ENCODE peak calls at places on chromosomes 11 and 22, in four cellular contexts. B is K562, W is GM12878, Q is HepG2. E is an unnamed sample.

GRCh38 chr11:134450186-134450585 is 38.1 kb upstream of the B3GAT1 start:
- DNase-seq in B (no peak), W (no peak), Q (no peak), E (no peak)

GRCh38 chr11:3905080-3905953 is 49.9 kb downstream of the STIM1 start:
- DNase-seq in B (peak; percentile 40), W (no peak), Q (peak; percentile 98), E (no peak)

GRCh38 chr11:75107187-75107586 is 10.5 kb upstream of the OR2AT4 start:
- DNase-seq in B (no peak), W (no peak), Q (no peak), E (no peak)

GRCh38 chr11:65380460-65381126 is 1.9 kb downstream of the SLC25A45 start:
- DNase-seq in B (no peak), W (no peak), Q (no peak), E (no peak)

GRCh38 chr11:17760102-17761029 is 25.8 kb downstream of the KCNC1 start:
- DNase-seq in B (peak; percentile 71), W (peak; percentile 12), Q (peak; percentile 69), E (peak; percentile 87)

GRCh38 chr11:15742626-15743243 is 613.6 kb downstream of the SOX6 start:
- DNase-seq in B (no peak), W (no peak), Q (no peak), E (no peak)

GRCh38 chr11:110712643-110713468 is 619 bp upstream of the ARHGAP20 start:
- DNase-seq in B (no peak), W (no peak), Q (no peak), E (peak; percentile 14)

GRCh38 chr11:35420371-35420770 is 1.0 kb upstream of the SLC1A2 start:
- DNase-seq in B (no peak), W (no peak), Q (no peak), E (peak; percentile 21)

GRCh38 chr11:2886191-2886894 is 768 bp upstream of the CDKN1C start:
- DNase-seq in B (no peak), W (no peak), Q (no peak), E (peak; percentile 62)

GRCh38 chr11:1218788-1219445 is 3.9 kb upstream of the MUC5B start:
- DNase-seq in B (no peak), W (no peak), Q (no peak), E (no peak)

GRCh38 chr11:126547161-126547560 is 191.7 kb downstream of the ST3GAL4 start:
- DNase-seq in B (no peak), W (no peak), Q (no peak), E (no peak)

GRCh38 chr11:69381681-69382130 is 87.8 kb downstream of the MYEOV start:
- DNase-seq in B (peak; percentile 54), W (no peak), Q (no peak), E (no peak)

GRCh38 chr22:45968751-45969413 is 8.1 kb downstream of the WNT7B start:
- DNase-seq in B (no peak), W (no peak), Q (no peak), E (no peak)

GRCh38 chr11:31820438-31820818 is 9.3 kb upstream of the PAX6 start:
- DNase-seq in B (no peak), W (no peak), Q (no peak), E (peak; percentile 63)

GRCh38 chr11:66857234-66857926 is 516 bp downstream of the LRFN4 start:
- DNase-seq in B (peak; percentile 74), W (no peak), Q (peak; percentile 30), E (no peak)

GRCh38 chr11:43576834-43577521 is 103.6 kb upstream of the HSD17B12 start:
- DNase-seq in B (peak; percentile 87), W (no peak), Q (peak; percentile 32), E (peak; percentile 92)

GRCh38 chr11:13210424-13210823 is 67.2 kb upstream of the BMAL1 start:
- DNase-seq in B (peak; percentile 21), W (no peak), Q (peak; percentile 57), E (peak; percentile 62)

GRCh38 chr22:44918166-44918924 is 91.5 kb downstream of the PHF21B start:
- DNase-seq in B (no peak), W (no peak), Q (no peak), E (no peak)

GRCh38 chr11:84345027-84345426 is 1058.9 kb upstream of the CCDC90B start:
- DNase-seq in B (no peak), W (no peak), Q (no peak), E (no peak)

GRCh38 chr11:110294509-110294908 is 1.9 kb downstream of the RDX start:
- DNase-seq in B (no peak), W (no peak), Q (no peak), E (no peak)

GRCh38 chr22:21447694-21448402 is 19.3 kb upstream of the TMEM191C start:
- DNase-seq in B (peak; percentile 79), W (no peak), Q (no peak), E (peak; percentile 57)

GRCh38 chr11:65355776-65356393 is 1.3 kb downstream of the TIGD3 start:
- DNase-seq in B (no peak), W (no peak), Q (no peak), E (peak; percentile 42)

GRCh38 chr11:112524808-112525207 is 264.1 kb upstream of the PLET1 start:
- DNase-seq in B (no peak), W (no peak), Q (no peak), E (no peak)

GRCh38 chr11:70607561-70607960 is 209.2 kb downstream of the CTTN start:
- DNase-seq in B (no peak), W (no peak), Q (no peak), E (no peak)

GRCh38 chr11:70606951-70607330 is 208.6 kb downstream of the CTTN start:
- DNase-seq in B (no peak), W (no peak), Q (no peak), E (no peak)

GRCh38 chr11:70606248-70606950 is 208.1 kb downstream of the CTTN start:
- DNase-seq in B (no peak), W (no peak), Q (no peak), E (no peak)

GRCh38 chr11:70610561-70610960 is 212.2 kb downstream of the CTTN start:
- DNase-seq in B (no peak), W (no peak), Q (no peak), E (no peak)

GRCh38 chr11:70608568-70609314 is 210.4 kb downstream of the CTTN start:
- DNase-seq in B (no peak), W (no peak), Q (no peak), E (no peak)
- TF ChIP-seq ETV6 in B (no peak), W (no peak), Q (no peak), E (no peak)

GRCh38 chr11:113867843-113868503 is 7.4 kb downstream of the USP28 start:
- DNase-seq in B (no peak), W (no peak), Q (no peak), E (no peak)
- TF ChIP-seq ATF2 in B (no peak), W (no peak), Q (no peak), E (no peak)

GRCh38 chr11:118106789-118107335 is 20.1 kb upstream of the SMIM35 start:
- DNase-seq in B (no peak), W (no peak), Q (no peak), E (no peak)
- TF ChIP-seq ESRRA in B (no peak), W (no peak), Q (no peak), E (no peak)

GRCh38 chr11:78031629-78032028 is 8.6 kb upstream of the KCTD14 start:
- DNase-seq in B (no peak), W (peak; percentile 64), Q (peak; percentile 43), E (no peak)
- TF ChIP-seq ETV6 in B (no peak), W (no peak), Q (no peak), E (no peak)

GRCh38 chr22:29308148-29308790 is 1.8 kb downstream of the GAS2L1 start:
- DNase-seq in B (no peak), W (no peak), Q (no peak), E (no peak)
- TF ChIP-seq ATF2 in B (no peak), W (no peak), Q (no peak), E (peak; percentile 29)

DNA sequence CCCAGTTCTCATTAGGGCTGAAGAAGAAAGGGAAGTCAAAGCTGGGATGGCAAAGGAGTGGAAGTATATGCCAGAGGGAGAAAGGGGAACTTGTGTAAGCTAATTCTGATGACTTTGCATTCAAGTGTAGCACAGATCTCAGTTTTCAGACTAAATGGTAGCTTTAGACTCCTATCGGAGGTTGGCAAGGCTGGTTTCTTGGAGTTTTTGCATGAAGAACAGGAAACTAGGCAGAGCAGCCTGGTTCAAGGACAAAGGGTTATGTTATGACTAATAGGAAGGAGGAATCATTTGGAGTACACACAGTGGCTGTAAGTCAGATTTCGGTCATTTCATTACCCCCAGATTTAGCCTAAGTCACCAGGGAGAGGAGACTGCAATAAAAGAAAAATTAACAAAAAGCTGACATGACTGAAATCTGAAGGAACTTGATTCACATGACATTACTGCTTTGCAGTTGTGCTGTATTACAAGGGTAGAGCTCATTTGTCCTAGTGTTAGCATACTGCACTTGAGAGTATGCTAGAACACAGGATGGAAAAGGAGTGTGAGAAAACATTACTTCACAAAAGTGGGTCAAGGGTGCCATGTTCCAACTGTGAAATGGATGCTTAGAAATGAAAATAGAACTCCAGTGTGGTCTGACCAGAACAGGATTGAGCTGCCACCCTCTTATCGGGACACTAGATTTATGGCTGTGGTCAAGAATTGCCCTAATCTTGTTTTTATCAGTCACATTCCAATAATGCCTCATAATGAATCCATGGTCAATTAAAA is 23.6 kb downstream of the ADM start:
- DNase-seq in B (no peak), W (no peak), Q (no peak), E (no peak)
- TF ChIP-seq ESRRA in B (no peak), W (no peak), Q (no peak), E (no peak)

DNA sequence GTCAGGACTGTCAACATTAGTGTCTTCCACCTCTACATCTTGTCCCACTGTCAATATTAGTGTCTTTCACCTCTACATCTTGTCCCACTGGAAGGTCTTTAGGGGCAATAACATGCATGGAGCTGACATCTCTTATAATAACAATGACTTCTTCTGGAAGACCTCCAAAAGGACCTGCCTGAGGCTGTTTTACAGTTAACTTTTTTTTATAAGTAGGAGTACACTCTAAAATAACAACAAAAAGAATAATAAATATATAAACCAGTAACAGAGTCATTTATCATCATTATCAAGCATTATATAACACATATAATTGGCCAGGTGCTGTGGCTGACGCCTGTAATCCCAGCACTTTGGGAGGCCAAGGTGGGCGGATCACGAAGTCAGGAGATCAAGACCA is 57.5 kb downstream of the PAK1 start:
- DNase-seq in B (no peak), W (no peak), Q (no peak), E (no peak)
- TF ChIP-seq ETV6 in B (no peak), W (no peak), Q (no peak), E (no peak)

DNA sequence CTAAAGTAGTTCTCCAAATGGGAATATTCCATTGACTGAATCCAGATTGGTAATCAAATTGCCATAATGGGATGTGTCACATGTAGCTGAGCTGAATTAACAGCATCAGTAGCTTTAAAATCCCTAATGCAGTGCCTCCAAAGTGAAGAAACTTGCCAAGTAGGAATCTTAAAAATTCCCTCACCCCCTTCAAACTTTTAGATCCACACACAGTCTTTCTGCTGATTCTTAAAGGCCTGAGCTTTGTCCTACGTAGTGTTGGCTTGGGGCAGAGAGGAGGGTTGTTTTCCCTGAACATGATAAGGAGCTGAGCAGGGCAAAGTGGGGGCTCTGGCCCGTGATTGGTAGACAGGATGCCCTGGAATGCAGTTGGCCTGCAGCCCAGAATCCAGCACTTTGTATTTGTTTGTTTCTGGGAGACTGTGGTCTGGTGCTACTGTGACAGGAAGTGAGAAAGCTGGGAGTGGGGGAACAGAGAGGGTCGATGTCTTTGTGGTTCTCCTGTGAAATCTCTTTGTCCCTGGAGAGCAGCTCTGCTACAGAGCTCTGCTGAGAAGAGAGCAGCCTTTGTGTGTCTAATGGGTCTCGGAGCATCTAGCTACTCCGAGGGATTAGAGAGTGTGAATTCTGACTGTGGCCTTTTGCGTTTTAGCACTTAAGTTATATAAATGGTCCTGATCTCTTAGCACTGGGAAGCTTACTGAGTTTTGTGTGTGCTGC is 16.9 kb downstream of the CTNND1 start:
- DNase-seq in B (peak; percentile 61), W (no peak), Q (peak; percentile 99), E (peak; percentile 80)
- TF ChIP-seq ATF2 in B (no peak), W (no peak), Q (peak; percentile 40), E (no peak)

GRCh38 chr11:115682901-115683300 is 178.7 kb upstream of the CADM1 start:
- DNase-seq in B (no peak), W (no peak), Q (no peak), E (no peak)
- TF ChIP-seq ESRRA in B (no peak), W (no peak), Q (no peak), E (no peak)

E was measured in WTC11.